ENCODE peak calls at places on chromosome 22, in four cellular contexts. One of them, this sample, is unnamed. For H3K4me1, the result is how much of the 10 kb centered on the place peaks cover.

GRCh38 chr22:41831828-41832552 is 915 bp upstream of the SREBF2 start:
- DNase-seq in left ventricle myocardium inferior: no peak
- DNase-seq in left lung: no peak
- DNase-seq in breast epithelium: no peak
- DNase-seq in this sample: no peak

GRCh38 chr22:20738394-20739089 is 35.4 kb upstream of the SERPIND1 start:
- DNase-seq in left ventricle myocardium inferior: no peak
- DNase-seq in left lung: no peak
- DNase-seq in breast epithelium: no peak
- DNase-seq in this sample: no peak

GRCh38 chr22:31719850-31720471 is 30.0 kb downstream of the PRR14L start:
- DNase-seq in left ventricle myocardium inferior: no peak
- DNase-seq in left lung: no peak
- DNase-seq in breast epithelium: no peak
- DNase-seq in this sample: no peak

GRCh38 chr22:23801238-23801821 is 14.6 kb downstream of the SMARCB1 start:
- DNase-seq in left ventricle myocardium inferior: no peak
- DNase-seq in left lung: no peak
- DNase-seq in breast epithelium: no peak
- DNase-seq in this sample: no peak

GRCh38 chr22:42067706-42068350 is 2.8 kb downstream of the NAGA start:
- DNase-seq in left ventricle myocardium inferior: no peak
- DNase-seq in left lung: no peak
- DNase-seq in breast epithelium: no peak
- DNase-seq in this sample: no peak

GRCh38 chr22:33076368-33076767 is 18.2 kb upstream of the SYN3 start:
- DNase-seq in left ventricle myocardium inferior: no peak
- DNase-seq in left lung: no peak
- DNase-seq in breast epithelium: no peak
- DNase-seq in this sample: no peak

GRCh38 chr22:42780070-42780540 is 59.4 kb upstream of the A4GALT start:
- DNase-seq in left ventricle myocardium inferior: no peak
- DNase-seq in left lung: no peak
- DNase-seq in breast epithelium: peak
- DNase-seq in this sample: no peak

GRCh38 chr22:37266581-37267127 is 15.7 kb upstream of the CYTH4 start:
- DNase-seq in left ventricle myocardium inferior: no peak
- DNase-seq in left lung: no peak
- DNase-seq in breast epithelium: no peak
- DNase-seq in this sample: no peak

GRCh38 chr22:42994276-42994916 is 20.6 kb downstream of the PACSIN2 start:
- DNase-seq in left ventricle myocardium inferior: no peak
- DNase-seq in left lung: no peak
- DNase-seq in breast epithelium: no peak
- DNase-seq in this sample: no peak

GRCh38 chr22:44181033-44181911 is 547 bp downstream of the PARVG start:
- DNase-seq in left ventricle myocardium inferior: peak
- DNase-seq in left lung: peak
- DNase-seq in breast epithelium: no peak
- DNase-seq in this sample: no peak

GRCh38 chr22:20429254-20430100 is 8.1 kb downstream of the SCARF2 start:
- DNase-seq in left ventricle myocardium inferior: peak
- DNase-seq in left lung: peak
- DNase-seq in breast epithelium: no peak
- DNase-seq in this sample: peak

GRCh38 chr22:26658671-26659478 is 1.5 kb downstream of the MIAT start:
- DNase-seq in left ventricle myocardium inferior: no peak
- DNase-seq in left lung: peak
- DNase-seq in breast epithelium: peak
- DNase-seq in this sample: peak

GRCh38 chr22:20565079-20565734 is 57.8 kb downstream of the MED15 start:
- DNase-seq in left ventricle myocardium inferior: no peak
- DNase-seq in left lung: peak
- DNase-seq in breast epithelium: no peak
- DNase-seq in this sample: no peak

GRCh38 chr22:37178350-37179125 is 9.5 kb downstream of the C1QTNF6 start:
- DNase-seq in left ventricle myocardium inferior: no peak
- DNase-seq in left lung: no peak
- DNase-seq in breast epithelium: peak
- DNase-seq in this sample: peak

GRCh38 chr22:27424319-27424718 is 377.2 kb downstream of the MN1 start:
- DNase-seq in left ventricle myocardium inferior: no peak
- DNase-seq in left lung: no peak
- DNase-seq in breast epithelium: no peak
- DNase-seq in this sample: no peak

GRCh38 chr22:43839781-43840180 is 22.5 kb downstream of the SULT4A1 start:
- DNase-seq in left ventricle myocardium inferior: no peak
- DNase-seq in left lung: no peak
- DNase-seq in breast epithelium: no peak
- DNase-seq in this sample: no peak

GRCh38 chr22:20022231-20023069 is 1.5 kb downstream of the TANGO2 start:
- DNase-seq in left ventricle myocardium inferior: no peak
- DNase-seq in left lung: no peak
- DNase-seq in breast epithelium: no peak
- DNase-seq in this sample: peak

GRCh38 chr22:30804626-30805025 is 110.0 kb downstream of the OSBP2 start:
- DNase-seq in left ventricle myocardium inferior: no peak
- DNase-seq in left lung: no peak
- DNase-seq in breast epithelium: no peak
- DNase-seq in this sample: no peak

GRCh38 chr22:23832226-23833016 is 6.4 kb downstream of the DERL3 start:
- DNase-seq in left ventricle myocardium inferior: no peak
- DNase-seq in left lung: no peak
- DNase-seq in breast epithelium: no peak
- DNase-seq in this sample: peak

GRCh38 chr22:19942886-19943664 is 1.5 kb upstream of the TXNRD2 start:
- DNase-seq in left ventricle myocardium inferior: no peak
- DNase-seq in left lung: no peak
- DNase-seq in breast epithelium: no peak
- DNase-seq in this sample: no peak

GRCh38 chr22:37241351-37242142 is 2.5 kb downstream of the RAC2 start:
- DNase-seq in left ventricle myocardium inferior: no peak
- DNase-seq in left lung: peak
- DNase-seq in breast epithelium: no peak
- DNase-seq in this sample: peak

GRCh38 chr22:38176170-38176741 is 5.4 kb downstream of the PLA2G6 start:
- DNase-seq in left ventricle myocardium inferior: peak
- DNase-seq in left lung: peak
- DNase-seq in breast epithelium: peak
- DNase-seq in this sample: no peak

GRCh38 chr22:27139935-27140493 is 482.6 kb downstream of the MIAT start:
- DNase-seq in left ventricle myocardium inferior: no peak
- DNase-seq in left lung: no peak
- DNase-seq in breast epithelium: no peak
- DNase-seq in this sample: peak

GRCh38 chr22:24284747-24285203 is 14.1 kb downstream of the SPECC1L start:
- DNase-seq in left ventricle myocardium inferior: no peak
- DNase-seq in left lung: no peak
- DNase-seq in breast epithelium: no peak
- DNase-seq in this sample: no peak

GRCh38 chr22:20111045-20111688 is 4.7 kb upstream of the RANBP1 start:
- DNase-seq in left ventricle myocardium inferior: peak
- DNase-seq in left lung: no peak
- DNase-seq in breast epithelium: no peak
- DNase-seq in this sample: no peak

GRCh38 chr22:31192513-31192912 is 19.6 kb upstream of the LIMK2 start:
- DNase-seq in left ventricle myocardium inferior: no peak
- DNase-seq in left lung: no peak
- DNase-seq in breast epithelium: no peak
- DNase-seq in this sample: no peak

GRCh38 chr22:46581580-46582244 is 38.5 kb upstream of the GRAMD4 start:
- DNase-seq in left ventricle myocardium inferior: peak
- DNase-seq in left lung: peak
- DNase-seq in breast epithelium: no peak
- DNase-seq in this sample: peak

GRCh38 chr22:26172389-26172990 is 3.2 kb downstream of the SEZ6L start:
- DNase-seq in left ventricle myocardium inferior: no peak
- DNase-seq in left lung: no peak
- DNase-seq in breast epithelium: no peak
- DNase-seq in this sample: no peak

GRCh38 chr22:31861226-31861840 is 83.0 kb upstream of the YWHAH start:
- DNase-seq in left ventricle myocardium inferior: no peak
- DNase-seq in left lung: no peak
- DNase-seq in breast epithelium: no peak
- DNase-seq in this sample: no peak

GRCh38 chr22:27980424-27981148 is 61.5 kb upstream of the PITPNB start:
- DNase-seq in left ventricle myocardium inferior: no peak
- DNase-seq in left lung: no peak
- DNase-seq in breast epithelium: no peak
- DNase-seq in this sample: no peak

GRCh38 chr22:31938258-31938657 is 6.1 kb upstream of the YWHAH start:
- DNase-seq in left ventricle myocardium inferior: no peak
- DNase-seq in left lung: no peak
- DNase-seq in breast epithelium: no peak
- DNase-seq in this sample: no peak

GRCh38 chr22:33851240-33851639 is 69.0 kb downstream of the LARGE1 start:
- DNase-seq in left ventricle myocardium inferior: no peak
- DNase-seq in left lung: no peak
- DNase-seq in breast epithelium: no peak
- DNase-seq in this sample: no peak

GRCh38 chr22:31346255-31346732 is at the start of gene PATZ1:
- DNase-seq in left ventricle myocardium inferior: peak
- DNase-seq in left lung: peak
- DNase-seq in breast epithelium: peak
- DNase-seq in this sample: peak

GRCh38 chr22:37212174-37212906 is at the start of gene SSTR3:
- DNase-seq in left ventricle myocardium inferior: no peak
- DNase-seq in left lung: no peak
- DNase-seq in breast epithelium: no peak
- DNase-seq in this sample: peak

GRCh38 chr22:19218541-19219233 is 40.2 kb upstream of the SLC25A1 start:
- DNase-seq in left ventricle myocardium inferior: no peak
- DNase-seq in left lung: no peak
- DNase-seq in breast epithelium: no peak
- DNase-seq in this sample: no peak

GRCh38 chr22:48627203-48627602 is 1200.5 kb downstream of the BRD1 start:
- DNase-seq in left ventricle myocardium inferior: no peak
- DNase-seq in left lung: no peak
- DNase-seq in breast epithelium: no peak
- DNase-seq in this sample: no peak
- H3K4me3 ChIP-seq in left ventricle myocardium inferior: no peak
- H3K4me3 ChIP-seq in left lung: no peak
- H3K4me3 ChIP-seq in breast epithelium: no peak
- H3K4me3 ChIP-seq in this sample: no peak

DNA sequence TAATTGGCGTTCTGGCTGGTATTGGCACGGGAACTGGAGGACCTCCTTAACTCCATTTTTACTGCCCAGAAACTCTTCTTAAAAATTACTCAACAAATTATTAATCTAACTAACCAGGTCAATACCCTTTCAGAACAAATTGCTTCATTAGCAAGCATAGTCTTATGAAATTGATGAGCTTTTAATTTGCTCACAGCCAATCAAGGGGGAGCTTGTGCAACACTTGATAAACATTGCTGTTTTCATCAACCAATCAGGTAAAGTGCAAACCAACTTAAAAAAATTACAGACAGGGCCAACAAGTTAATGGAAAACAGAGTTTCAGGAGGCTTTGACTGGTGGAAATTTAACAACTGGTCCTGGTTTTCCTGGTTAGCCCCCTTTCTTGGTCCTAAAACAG is 4.6 kb upstream of the APOL3 start:
- DNase-seq in left ventricle myocardium inferior: no peak
- DNase-seq in left lung: no peak
- DNase-seq in breast epithelium: no peak
- DNase-seq in this sample: no peak
- H3K4me1 ChIP-seq in left ventricle myocardium inferior: under half
- H3K4me1 ChIP-seq in left lung: under half
- H3K4me1 ChIP-seq in breast epithelium: under half
- H3K4me1 ChIP-seq in this sample: under half

DNA sequence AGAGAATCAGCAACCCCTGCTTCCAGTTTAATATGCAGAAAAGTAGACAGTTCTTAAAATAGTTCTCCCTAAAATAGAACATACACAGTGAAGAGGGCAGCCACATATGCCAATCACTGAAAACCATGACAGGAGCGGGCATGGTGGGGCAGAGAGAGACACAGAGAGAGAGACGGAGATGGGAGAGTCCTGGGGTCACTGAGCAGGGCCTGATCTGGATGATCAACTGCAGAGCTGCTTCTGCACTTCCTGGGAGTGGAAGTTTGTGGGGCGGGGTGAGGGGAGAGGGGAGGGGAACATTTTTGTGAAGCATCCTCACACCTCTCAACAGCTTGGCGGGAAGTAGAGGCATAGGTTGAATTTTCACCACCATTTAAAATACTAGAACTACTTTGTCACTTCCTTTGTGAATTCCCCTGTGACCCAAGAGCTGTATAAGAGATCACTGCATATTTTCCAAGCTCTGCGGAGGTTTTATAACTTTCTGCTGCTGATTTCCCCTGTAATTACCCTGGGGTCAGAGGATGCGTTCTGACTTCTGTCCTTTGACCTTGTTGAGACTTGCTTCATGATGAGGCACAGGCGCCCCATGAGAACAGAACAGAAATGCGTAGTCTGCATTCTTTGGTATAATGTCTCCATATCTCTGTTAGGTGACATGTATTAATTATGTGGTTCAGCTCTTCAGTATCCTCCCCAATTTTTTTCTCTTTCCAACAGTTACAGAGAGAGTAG is 419.4 kb downstream of the BRD1 start:
- DNase-seq in left ventricle myocardium inferior: no peak
- DNase-seq in left lung: no peak
- DNase-seq in breast epithelium: no peak
- DNase-seq in this sample: no peak
- TF ChIP-seq CTCF in left ventricle myocardium inferior: no peak
- TF ChIP-seq CTCF in left lung: no peak
- TF ChIP-seq CTCF in breast epithelium: no peak
- TF ChIP-seq CTCF in this sample: no peak

GRCh38 chr22:40453676-40454075 is 83.3 kb downstream of the SGSM3 start:
- DNase-seq in left ventricle myocardium inferior: no peak
- DNase-seq in left lung: no peak
- DNase-seq in breast epithelium: no peak
- DNase-seq in this sample: no peak

GRCh38 chr22:40451230-40451629 is 80.8 kb downstream of the SGSM3 start:
- DNase-seq in left ventricle myocardium inferior: peak
- DNase-seq in left lung: no peak
- DNase-seq in breast epithelium: no peak
- DNase-seq in this sample: no peak

GRCh38 chr22:40452730-40453487 is 82.5 kb downstream of the SGSM3 start:
- DNase-seq in left ventricle myocardium inferior: no peak
- DNase-seq in left lung: no peak
- DNase-seq in breast epithelium: no peak
- DNase-seq in this sample: no peak

GRCh38 chr22:40449676-40450035 is 79.3 kb downstream of the SGSM3 start:
- DNase-seq in left ventricle myocardium inferior: no peak
- DNase-seq in left lung: no peak
- DNase-seq in breast epithelium: no peak
- DNase-seq in this sample: no peak

DNA sequence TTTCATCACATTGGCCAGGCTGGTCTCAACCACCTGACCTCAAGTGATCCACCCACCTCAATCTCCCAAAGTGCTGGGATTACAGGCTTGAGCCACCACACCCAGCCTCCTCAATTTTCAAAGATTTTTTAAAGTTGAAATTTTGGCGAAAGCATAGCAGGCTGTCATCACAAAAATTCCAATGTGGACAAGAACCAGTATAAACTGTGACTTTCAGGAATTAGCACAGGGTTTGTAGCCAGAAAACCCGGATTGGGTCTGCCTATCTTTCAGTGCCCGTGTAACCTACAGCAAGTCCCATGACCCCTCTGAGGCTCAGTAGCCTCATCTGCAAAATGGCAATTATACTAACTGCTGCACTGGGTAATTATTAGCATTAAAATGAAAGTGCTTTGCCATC is 80.3 kb downstream of the SGSM3 start:
- DNase-seq in left ventricle myocardium inferior: no peak
- DNase-seq in left lung: no peak
- DNase-seq in breast epithelium: no peak
- DNase-seq in this sample: no peak
- H3K4me3 ChIP-seq in left ventricle myocardium inferior: no peak
- H3K4me3 ChIP-seq in left lung: no peak
- H3K4me3 ChIP-seq in breast epithelium: no peak
- H3K4me3 ChIP-seq in this sample: no peak

This sample was measured in RWPE2.